ENCODE peak calls at places on chromosomes 5 and 9, in eight cellular contexts. P is astrocyte; Q is heart right ventricle; T is uterus; B is midbrain; N is heart left ventricle; E is activated CD4-positive, alpha-beta T cell treated with anti-CD3 and anti-CD28 coated beads for 36 hours; S is mucosa of descending colon. M is an unnamed sample.

GRCh38 chr5:149486726-149487635 is 64.3 kb downstream of the CSNK1A1 start:
- DNase-seq in Q (no peak), B (no peak), P (peak), N (no peak), E (no peak), T (no peak), S (no peak), M (no peak)

GRCh38 chr5:143318833-143319232 is 84.7 kb downstream of the NR3C1 start:
- DNase-seq in T (no peak), P (no peak), S (no peak), N (no peak), E (no peak), B (no peak), Q (no peak), M (no peak)

GRCh38 chr5:172782169-172783039 is 11.4 kb upstream of the DUSP1 start:
- DNase-seq in E (no peak), Q (no peak), T (no peak), S (peak), B (no peak), P (peak), N (no peak), M (no peak)

GRCh38 chr5:173047838-173048105 is 8.4 kb upstream of the CREBRF start:
- DNase-seq in N (no peak), Q (no peak), B (no peak), T (no peak), S (no peak), P (no peak), E (no peak), M (no peak)

GRCh38 chr9:14119694-14120514 is 194.0 kb downstream of the NFIB start:
- DNase-seq in T (no peak), B (no peak), S (no peak), Q (no peak), E (no peak), N (no peak), P (peak), M (no peak)

GRCh38 chr5:126454081-126454480 is 30.9 kb downstream of the GRAMD2B start:
- DNase-seq in Q (peak), E (no peak), B (peak), P (no peak), T (no peak), N (no peak), S (no peak), M (peak)

GRCh38 chr5:41841325-41841724 is 28.9 kb downstream of the OXCT1 start:
- DNase-seq in Q (no peak), P (no peak), E (no peak), B (no peak), N (no peak), T (no peak), S (no peak), M (no peak)

GRCh38 chr5:179131321-179131835 is 71.2 kb downstream of the ZNF354C start:
- DNase-seq in S (no peak), E (no peak), P (no peak), Q (no peak), T (no peak), N (no peak), B (no peak), M (no peak)

GRCh38 chr5:171755354-171755821 is 30.2 kb upstream of the SMIM23 start:
- DNase-seq in E (no peak), P (peak), S (no peak), Q (no peak), B (no peak), N (no peak), T (no peak), M (no peak)

GRCh38 chr5:15513379-15513778 is 13.4 kb downstream of the FBXL7 start:
- DNase-seq in Q (no peak), B (no peak), T (no peak), E (no peak), S (no peak), N (no peak), P (no peak), M (no peak)

GRCh38 chr9:106892632-106893031 is 29.7 kb downstream of the ZNF462 start:
- DNase-seq in B (no peak), T (peak), Q (peak), P (peak), N (peak), E (no peak), S (no peak), M (peak)

GRCh38 chr9:101705135-101705661 is 33.2 kb downstream of the GRIN3A start:
- DNase-seq in Q (no peak), N (no peak), T (no peak), P (no peak), S (peak), E (peak), B (no peak), M (peak)

GRCh38 chr9:113598451-113598850 is 134.9 kb downstream of the RGS3 start:
- DNase-seq in E (no peak), B (no peak), P (no peak), T (no peak), Q (no peak), N (no peak), S (peak), M (no peak)

GRCh38 chr9:136287960-136288753 is 15.7 kb downstream of the CCDC187 start:
- DNase-seq in P (no peak), B (no peak), S (no peak), E (no peak), Q (no peak), N (no peak), T (no peak), M (no peak)

GRCh38 chr5:146369691-146370090 is 31.1 kb downstream of the POU4F3 start:
- DNase-seq in S (no peak), P (peak), Q (no peak), N (no peak), T (no peak), E (no peak), B (no peak), M (no peak)

GRCh38 chr5:10202089-10202753 is 47.5 kb downstream of the ATPSCKMT start:
- DNase-seq in S (no peak), E (no peak), P (no peak), B (no peak), N (no peak), Q (no peak), T (no peak), M (no peak)

GRCh38 chr9:133121200-133122166 is at the start of gene RALGDS:
- DNase-seq in Q (peak), T (peak), N (peak), B (peak), S (peak), E (peak), P (peak), M (peak)

GRCh38 chr5:125134216-125135081 is 388.0 kb upstream of the ZNF608 start:
- DNase-seq in S (no peak), Q (no peak), T (no peak), E (no peak), N (no peak), B (no peak), P (peak), M (peak)

GRCh38 chr5:170080217-170080616 is 25.5 kb upstream of the FOXI1 start:
- DNase-seq in N (no peak), T (no peak), E (no peak), B (no peak), P (no peak), S (no peak), Q (no peak), M (no peak)

GRCh38 chr5:7094626-7095025 is 301.3 kb upstream of the ADCY2 start:
- DNase-seq in N (no peak), S (no peak), E (peak), B (no peak), Q (no peak), P (no peak), T (no peak), M (peak)

GRCh38 chr9:126527109-126527825 is 86.5 kb upstream of the LMX1B start:
- DNase-seq in N (no peak), S (no peak), T (no peak), P (no peak), E (no peak), B (no peak), Q (no peak), M (no peak)

GRCh38 chr5:717143-717542 is 24.0 kb upstream of the TPPP start:
- DNase-seq in E (no peak), P (no peak), T (no peak), S (no peak), N (no peak), Q (no peak), B (no peak), M (no peak)

GRCh38 chr9:119793272-119793671 is 424.0 kb upstream of the BRINP1 start:
- DNase-seq in T (no peak), N (peak), B (no peak), S (no peak), E (no peak), Q (peak), P (no peak), M (no peak)

GRCh38 chr5:113274836-113275414 is 159.9 kb downstream of the TSSK1B start:
- DNase-seq in E (no peak), B (peak), S (no peak), Q (peak), N (no peak), P (no peak), T (no peak), M (no peak)

GRCh38 chr9:84296146-84296843 is 44.3 kb downstream of the SLC28A3 start:
- DNase-seq in Q (no peak), S (no peak), E (peak), P (peak), B (no peak), T (no peak), N (no peak), M (no peak)

GRCh38 chr9:109953813-109954489 is 174.0 kb downstream of the PALM2AKAP2 start:
- DNase-seq in S (no peak), E (no peak), T (no peak), P (no peak), N (no peak), B (no peak), Q (no peak), M (no peak)

GRCh38 chr9:132590318-132591182 is 8.1 kb downstream of the BARHL1 start:
- DNase-seq in Q (no peak), N (no peak), E (no peak), S (no peak), T (no peak), P (no peak), B (no peak), M (no peak)

GRCh38 chr5:127031147-127031862 is 947 bp upstream of the MARCHF3 start:
- DNase-seq in S (peak), T (no peak), N (peak), P (no peak), Q (no peak), B (no peak), E (peak), M (no peak)

GRCh38 chr5:177430146-177430951 is 3.9 kb downstream of the GRK6 start:
- DNase-seq in T (no peak), E (peak), N (no peak), B (no peak), S (no peak), P (no peak), Q (no peak), M (no peak)

GRCh38 chr5:124289122-124289521 is 457.3 kb downstream of the ZNF608 start:
- DNase-seq in T (no peak), N (peak), Q (peak), B (peak), E (no peak), P (no peak), S (peak), M (no peak)

M was measured in A673.